ENCODE peak calls at places on chromosomes 16 and 17, in eight cellular contexts. One of them, this sample, is unnamed.
A peak's percentile ranks its signal among the peaks of the same experiment; 100 is the strongest.

GRCh38 chr16:8493885-8494487 is 96.3 kb downstream of the TMEM114 start:
- DNase-seq in posterior vena cava: no peak
- DNase-seq in BE2C: no peak
- DNase-seq in stimulated activated CD8-positive, alpha-beta memory T cell treated with anti-CD3 and anti-CD28 coated beads, Interleukin-2, amount 100 ng/mL, for 48 hours: no peak
- DNase-seq in lung microvascular endothelial cell: no peak
- DNase-seq in hepatic stellate cell: no peak
- DNase-seq in ureter: no peak
- DNase-seq in stimulated activated CD4-positive, alpha-beta T cell treated with anti-CD3 and anti-CD28 coated beads, Interleukin-2, amount 100 ng/mL, for 4 hours: no peak
- DNase-seq in this sample: no peak

GRCh38 chr16:88348377-88349152 is 34.2 kb upstream of the ZNF469 start:
- DNase-seq in posterior vena cava: peak; percentile 72
- DNase-seq in BE2C: no peak
- DNase-seq in stimulated activated CD8-positive, alpha-beta memory T cell treated with anti-CD3 and anti-CD28 coated beads, Interleukin-2, amount 100 ng/mL, for 48 hours: no peak
- DNase-seq in lung microvascular endothelial cell: no peak
- DNase-seq in hepatic stellate cell: no peak
- DNase-seq in ureter: no peak
- DNase-seq in stimulated activated CD4-positive, alpha-beta T cell treated with anti-CD3 and anti-CD28 coated beads, Interleukin-2, amount 100 ng/mL, for 4 hours: no peak
- DNase-seq in this sample: no peak

GRCh38 chr17:75631353-75631752 is 1.9 kb upstream of the SMIM5 start:
- DNase-seq in posterior vena cava: no peak
- DNase-seq in BE2C: peak; percentile 4
- DNase-seq in stimulated activated CD8-positive, alpha-beta memory T cell treated with anti-CD3 and anti-CD28 coated beads, Interleukin-2, amount 100 ng/mL, for 48 hours: no peak
- DNase-seq in lung microvascular endothelial cell: no peak
- DNase-seq in hepatic stellate cell: no peak
- DNase-seq in ureter: no peak
- DNase-seq in stimulated activated CD4-positive, alpha-beta T cell treated with anti-CD3 and anti-CD28 coated beads, Interleukin-2, amount 100 ng/mL, for 4 hours: no peak
- DNase-seq in this sample: no peak

GRCh38 chr17:80277751-80278671 is 17.4 kb downstream of the RNF213 start:
- DNase-seq in posterior vena cava: peak; percentile 76
- DNase-seq in BE2C: no peak
- DNase-seq in stimulated activated CD8-positive, alpha-beta memory T cell treated with anti-CD3 and anti-CD28 coated beads, Interleukin-2, amount 100 ng/mL, for 48 hours: no peak
- DNase-seq in lung microvascular endothelial cell: peak; percentile 32
- DNase-seq in hepatic stellate cell: no peak
- DNase-seq in ureter: no peak
- DNase-seq in stimulated activated CD4-positive, alpha-beta T cell treated with anti-CD3 and anti-CD28 coated beads, Interleukin-2, amount 100 ng/mL, for 4 hours: no peak
- DNase-seq in this sample: no peak

GRCh38 chr17:42247734-42248133 is 28.5 kb downstream of the STAT5B start:
- DNase-seq in posterior vena cava: no peak
- DNase-seq in BE2C: peak; percentile 23
- DNase-seq in stimulated activated CD8-positive, alpha-beta memory T cell treated with anti-CD3 and anti-CD28 coated beads, Interleukin-2, amount 100 ng/mL, for 48 hours: no peak
- DNase-seq in lung microvascular endothelial cell: no peak
- DNase-seq in hepatic stellate cell: no peak
- DNase-seq in ureter: no peak
- DNase-seq in stimulated activated CD4-positive, alpha-beta T cell treated with anti-CD3 and anti-CD28 coated beads, Interleukin-2, amount 100 ng/mL, for 4 hours: no peak
- DNase-seq in this sample: no peak

GRCh38 chr17:7380855-7381683 is at the start of gene TNK1:
- DNase-seq in posterior vena cava: no peak
- DNase-seq in BE2C: no peak
- DNase-seq in stimulated activated CD8-positive, alpha-beta memory T cell treated with anti-CD3 and anti-CD28 coated beads, Interleukin-2, amount 100 ng/mL, for 48 hours: no peak
- DNase-seq in lung microvascular endothelial cell: no peak
- DNase-seq in hepatic stellate cell: no peak
- DNase-seq in ureter: peak; percentile 80
- DNase-seq in stimulated activated CD4-positive, alpha-beta T cell treated with anti-CD3 and anti-CD28 coated beads, Interleukin-2, amount 100 ng/mL, for 4 hours: no peak
- DNase-seq in this sample: no peak

GRCh38 chr16:65229191-65229662 is 107.4 kb upstream of the CDH11 start:
- DNase-seq in posterior vena cava: no peak
- DNase-seq in BE2C: no peak
- DNase-seq in stimulated activated CD8-positive, alpha-beta memory T cell treated with anti-CD3 and anti-CD28 coated beads, Interleukin-2, amount 100 ng/mL, for 48 hours: no peak
- DNase-seq in lung microvascular endothelial cell: no peak
- DNase-seq in hepatic stellate cell: no peak
- DNase-seq in ureter: no peak
- DNase-seq in stimulated activated CD4-positive, alpha-beta T cell treated with anti-CD3 and anti-CD28 coated beads, Interleukin-2, amount 100 ng/mL, for 4 hours: no peak
- DNase-seq in this sample: no peak

GRCh38 chr17:4920351-4921048 is 11.6 kb upstream of the GP1BA start:
- DNase-seq in posterior vena cava: no peak
- DNase-seq in BE2C: no peak
- DNase-seq in stimulated activated CD8-positive, alpha-beta memory T cell treated with anti-CD3 and anti-CD28 coated beads, Interleukin-2, amount 100 ng/mL, for 48 hours: no peak
- DNase-seq in lung microvascular endothelial cell: no peak
- DNase-seq in hepatic stellate cell: no peak
- DNase-seq in ureter: no peak
- DNase-seq in stimulated activated CD4-positive, alpha-beta T cell treated with anti-CD3 and anti-CD28 coated beads, Interleukin-2, amount 100 ng/mL, for 4 hours: no peak
- DNase-seq in this sample: no peak

GRCh38 chr16:14199624-14200023 is 128.5 kb downstream of the MRTFB start:
- DNase-seq in posterior vena cava: no peak
- DNase-seq in BE2C: no peak
- DNase-seq in stimulated activated CD8-positive, alpha-beta memory T cell treated with anti-CD3 and anti-CD28 coated beads, Interleukin-2, amount 100 ng/mL, for 48 hours: no peak
- DNase-seq in lung microvascular endothelial cell: no peak
- DNase-seq in hepatic stellate cell: no peak
- DNase-seq in ureter: no peak
- DNase-seq in stimulated activated CD4-positive, alpha-beta T cell treated with anti-CD3 and anti-CD28 coated beads, Interleukin-2, amount 100 ng/mL, for 4 hours: no peak
- DNase-seq in this sample: no peak

GRCh38 chr17:49696233-49696761 is 11.5 kb downstream of the SLC35B1 start:
- DNase-seq in posterior vena cava: no peak
- DNase-seq in BE2C: no peak
- DNase-seq in stimulated activated CD8-positive, alpha-beta memory T cell treated with anti-CD3 and anti-CD28 coated beads, Interleukin-2, amount 100 ng/mL, for 48 hours: peak; percentile 52
- DNase-seq in lung microvascular endothelial cell: no peak
- DNase-seq in hepatic stellate cell: no peak
- DNase-seq in ureter: no peak
- DNase-seq in stimulated activated CD4-positive, alpha-beta T cell treated with anti-CD3 and anti-CD28 coated beads, Interleukin-2, amount 100 ng/mL, for 4 hours: peak; percentile 75
- DNase-seq in this sample: no peak

GRCh38 chr16:84616515-84616914 is 1.4 kb downstream of the COTL1 start:
- DNase-seq in posterior vena cava: no peak
- DNase-seq in BE2C: no peak
- DNase-seq in stimulated activated CD8-positive, alpha-beta memory T cell treated with anti-CD3 and anti-CD28 coated beads, Interleukin-2, amount 100 ng/mL, for 48 hours: no peak
- DNase-seq in lung microvascular endothelial cell: no peak
- DNase-seq in hepatic stellate cell: no peak
- DNase-seq in ureter: no peak
- DNase-seq in stimulated activated CD4-positive, alpha-beta T cell treated with anti-CD3 and anti-CD28 coated beads, Interleukin-2, amount 100 ng/mL, for 4 hours: no peak
- DNase-seq in this sample: no peak

GRCh38 chr16:24646646-24646995 is 82.8 kb upstream of the TNRC6A start:
- DNase-seq in posterior vena cava: no peak
- DNase-seq in BE2C: no peak
- DNase-seq in stimulated activated CD8-positive, alpha-beta memory T cell treated with anti-CD3 and anti-CD28 coated beads, Interleukin-2, amount 100 ng/mL, for 48 hours: no peak
- DNase-seq in lung microvascular endothelial cell: no peak
- DNase-seq in hepatic stellate cell: no peak
- DNase-seq in ureter: no peak
- DNase-seq in stimulated activated CD4-positive, alpha-beta T cell treated with anti-CD3 and anti-CD28 coated beads, Interleukin-2, amount 100 ng/mL, for 4 hours: no peak
- DNase-seq in this sample: peak; percentile 49

GRCh38 chr17:45408611-45409421 is 23.9 kb downstream of the ARHGAP27 start:
- DNase-seq in posterior vena cava: no peak
- DNase-seq in BE2C: no peak
- DNase-seq in stimulated activated CD8-positive, alpha-beta memory T cell treated with anti-CD3 and anti-CD28 coated beads, Interleukin-2, amount 100 ng/mL, for 48 hours: no peak
- DNase-seq in lung microvascular endothelial cell: no peak
- DNase-seq in hepatic stellate cell: no peak
- DNase-seq in ureter: no peak
- DNase-seq in stimulated activated CD4-positive, alpha-beta T cell treated with anti-CD3 and anti-CD28 coated beads, Interleukin-2, amount 100 ng/mL, for 4 hours: no peak
- DNase-seq in this sample: no peak

GRCh38 chr16:69928856-69929400 is 22.2 kb upstream of the CLEC18A start:
- DNase-seq in posterior vena cava: no peak
- DNase-seq in BE2C: no peak
- DNase-seq in stimulated activated CD8-positive, alpha-beta memory T cell treated with anti-CD3 and anti-CD28 coated beads, Interleukin-2, amount 100 ng/mL, for 48 hours: no peak
- DNase-seq in lung microvascular endothelial cell: no peak
- DNase-seq in hepatic stellate cell: no peak
- DNase-seq in ureter: no peak
- DNase-seq in stimulated activated CD4-positive, alpha-beta T cell treated with anti-CD3 and anti-CD28 coated beads, Interleukin-2, amount 100 ng/mL, for 4 hours: no peak
- DNase-seq in this sample: no peak

GRCh38 chr17:70187383-70187782 is 18.1 kb downstream of the KCNJ2 start:
- DNase-seq in posterior vena cava: no peak
- DNase-seq in BE2C: no peak
- DNase-seq in stimulated activated CD8-positive, alpha-beta memory T cell treated with anti-CD3 and anti-CD28 coated beads, Interleukin-2, amount 100 ng/mL, for 48 hours: no peak
- DNase-seq in lung microvascular endothelial cell: no peak
- DNase-seq in hepatic stellate cell: no peak
- DNase-seq in ureter: no peak
- DNase-seq in stimulated activated CD4-positive, alpha-beta T cell treated with anti-CD3 and anti-CD28 coated beads, Interleukin-2, amount 100 ng/mL, for 4 hours: no peak
- DNase-seq in this sample: no peak

GRCh38 chr16:25317732-25318316 is 60.2 kb upstream of the ZKSCAN2 start:
- DNase-seq in posterior vena cava: no peak
- DNase-seq in BE2C: no peak
- DNase-seq in stimulated activated CD8-positive, alpha-beta memory T cell treated with anti-CD3 and anti-CD28 coated beads, Interleukin-2, amount 100 ng/mL, for 48 hours: no peak
- DNase-seq in lung microvascular endothelial cell: no peak
- DNase-seq in hepatic stellate cell: no peak
- DNase-seq in ureter: no peak
- DNase-seq in stimulated activated CD4-positive, alpha-beta T cell treated with anti-CD3 and anti-CD28 coated beads, Interleukin-2, amount 100 ng/mL, for 4 hours: no peak
- DNase-seq in this sample: no peak

GRCh38 chr17:76707985-76708807 is 2.6 kb downstream of the MXRA7 start:
- DNase-seq in posterior vena cava: no peak
- DNase-seq in BE2C: peak; percentile 71
- DNase-seq in stimulated activated CD8-positive, alpha-beta memory T cell treated with anti-CD3 and anti-CD28 coated beads, Interleukin-2, amount 100 ng/mL, for 48 hours: no peak
- DNase-seq in lung microvascular endothelial cell: no peak
- DNase-seq in hepatic stellate cell: no peak
- DNase-seq in ureter: no peak
- DNase-seq in stimulated activated CD4-positive, alpha-beta T cell treated with anti-CD3 and anti-CD28 coated beads, Interleukin-2, amount 100 ng/mL, for 4 hours: no peak
- DNase-seq in this sample: no peak

GRCh38 chr17:50184611-50185398 is 16.6 kb downstream of the COL1A1 start:
- DNase-seq in posterior vena cava: no peak
- DNase-seq in BE2C: no peak
- DNase-seq in stimulated activated CD8-positive, alpha-beta memory T cell treated with anti-CD3 and anti-CD28 coated beads, Interleukin-2, amount 100 ng/mL, for 48 hours: no peak
- DNase-seq in lung microvascular endothelial cell: no peak
- DNase-seq in hepatic stellate cell: no peak
- DNase-seq in ureter: no peak
- DNase-seq in stimulated activated CD4-positive, alpha-beta T cell treated with anti-CD3 and anti-CD28 coated beads, Interleukin-2, amount 100 ng/mL, for 4 hours: no peak
- DNase-seq in this sample: no peak

GRCh38 chr16:73172621-73173312 is 124.8 kb upstream of the ZFHX3 start:
- DNase-seq in posterior vena cava: peak; percentile 89
- DNase-seq in BE2C: peak; percentile 79
- DNase-seq in stimulated activated CD8-positive, alpha-beta memory T cell treated with anti-CD3 and anti-CD28 coated beads, Interleukin-2, amount 100 ng/mL, for 48 hours: no peak
- DNase-seq in lung microvascular endothelial cell: peak; percentile 93
- DNase-seq in hepatic stellate cell: peak; percentile 74
- DNase-seq in ureter: peak; percentile 75
- DNase-seq in stimulated activated CD4-positive, alpha-beta T cell treated with anti-CD3 and anti-CD28 coated beads, Interleukin-2, amount 100 ng/mL, for 4 hours: no peak
- DNase-seq in this sample: peak; percentile 88

GRCh38 chr17:1159781-1160180 is 20.0 kb downstream of the ABR start:
- DNase-seq in posterior vena cava: no peak
- DNase-seq in BE2C: no peak
- DNase-seq in stimulated activated CD8-positive, alpha-beta memory T cell treated with anti-CD3 and anti-CD28 coated beads, Interleukin-2, amount 100 ng/mL, for 48 hours: no peak
- DNase-seq in lung microvascular endothelial cell: no peak
- DNase-seq in hepatic stellate cell: no peak
- DNase-seq in ureter: no peak
- DNase-seq in stimulated activated CD4-positive, alpha-beta T cell treated with anti-CD3 and anti-CD28 coated beads, Interleukin-2, amount 100 ng/mL, for 4 hours: no peak
- DNase-seq in this sample: no peak

This sample was measured in A673.